ENCODE peak calls at places on chromosomes 12 and 14, in nine cellular contexts. M, T, E, Y, W, P, B, N and G are unnamed samples.

GRCh38 chr12:65937806-65938205 is 113.5 kb downstream of the HMGA2 start:
- DNase-seq in T (no peak), Y (no peak), M (no peak), B (no peak), P (no peak), E (no peak), N (no peak), W (no peak), G (no peak)

GRCh38 chr14:26897186-26897585 is 299.4 kb upstream of the NOVA1 start:
- DNase-seq in E (peak), W (no peak), B (no peak), T (no peak), P (no peak), N (no peak), M (no peak), Y (no peak), G (no peak)

GRCh38 chr12:119308743-119309456 is 25.6 kb upstream of the CCDC60 start:
- DNase-seq in B (no peak), W (peak), M (no peak), E (no peak), Y (no peak), N (no peak), P (peak), T (no peak), G (no peak)

GRCh38 chr12:121797937-121798801 is 4.7 kb upstream of the RHOF start:
- DNase-seq in P (no peak), B (no peak), N (no peak), M (peak), Y (peak), W (peak), T (peak), E (peak), G (peak)

GRCh38 chr12:51813931-51814310 is 34.6 kb downstream of the FIGNL2 start:
- DNase-seq in T (no peak), W (no peak), Y (no peak), P (no peak), M (no peak), N (no peak), B (no peak), E (no peak), G (no peak)

GRCh38 chr14:60061371-60061770 is 30.4 kb upstream of the PCNX4 start:
- DNase-seq in W (no peak), N (no peak), E (no peak), Y (no peak), B (no peak), P (no peak), T (no peak), M (no peak), G (no peak)

GRCh38 chr12:25755681-25756260 is 202.7 kb upstream of the LMNTD1 start:
- DNase-seq in P (no peak), E (no peak), W (no peak), Y (no peak), B (no peak), N (no peak), T (no peak), M (no peak), G (no peak)

GRCh38 chr12:89156862-89157262 is 195.4 kb downstream of the DUSP6 start:
- DNase-seq in E (no peak), T (peak), B (peak), P (no peak), Y (no peak), W (no peak), N (no peak), M (no peak), G (no peak)

GRCh38 chr12:15852383-15852782 is 29.8 kb upstream of the STRAP start:
- DNase-seq in N (no peak), M (no peak), E (peak), B (no peak), P (no peak), W (no peak), T (peak), Y (no peak), G (no peak)

GRCh38 chr14:61585598-61586538 is 109.4 kb upstream of the HIF1A start:
- DNase-seq in P (no peak), M (no peak), Y (peak), B (peak), W (peak), E (peak), T (peak), N (no peak), G (peak)

GRCh38 chr12:97167598-97167997 is 260.5 kb downstream of the NEDD1 start:
- DNase-seq in N (no peak), W (no peak), B (no peak), E (peak), T (no peak), M (no peak), P (no peak), Y (no peak), G (no peak)